ENCODE peak calls at places on chromosomes 3 and 15, in nine cellular contexts. I is psoas muscle; Q is endodermal cell; C is HFFc6; M is activated gamma-delta T cell treated with anti-CD3 and anti-CD28 coated beads, Interleukin-2, amount 50 U/mL, for 16 hours; V is stimulated activated CD4-positive, alpha-beta T cell treated with anti-CD3 and anti-CD28 coated beads, Interleukin-4, amount 100 ng/mL, for 24 hours; E is neural crest cell; B is NCI-H345; P is NCI-H1417. W is an unnamed sample.

GRCh38 chr3:17013571-17013970 is 128.8 kb downstream of the PLCL2 start:
- DNase-seq in V (no peak), Q (no peak), I (no peak), P (no peak), M (no peak), E (no peak), B (no peak), C (no peak), W (no peak)

GRCh38 chr3:46113608-46114007 is 86.3 kb upstream of the XCR1 start:
- DNase-seq in P (no peak), Q (no peak), B (no peak), M (no peak), C (no peak), V (no peak), I (no peak), E (no peak), W (no peak)

GRCh38 chr15:101439920-101440319 is 49.6 kb downstream of the PCSK6 start:
- DNase-seq in E (no peak), M (no peak), P (no peak), Q (no peak), I (no peak), C (peak), V (no peak), B (no peak), W (peak)

GRCh38 chr3:13839766-13840340 is 40.0 kb downstream of the WNT7A start:
- DNase-seq in Q (no peak), M (no peak), E (no peak), C (no peak), P (no peak), I (no peak), B (no peak), V (no peak), W (no peak)

GRCh38 chr3:29772436-29772835 is 491.6 kb downstream of the RBMS3 start:
- DNase-seq in M (no peak), V (no peak), P (no peak), I (no peak), E (no peak), C (no peak), B (no peak), Q (no peak), W (no peak)

GRCh38 chr3:45693941-45694521 is 4.8 kb downstream of the SACM1L start:
- DNase-seq in I (no peak), C (no peak), V (peak), E (no peak), B (no peak), Q (no peak), P (no peak), M (peak), W (no peak)

GRCh38 chr3:79003994-79004393 is 763.8 kb downstream of the ROBO1 start:
- DNase-seq in Q (no peak), M (no peak), P (no peak), I (no peak), V (no peak), C (no peak), B (no peak), E (no peak), W (no peak)

GRCh38 chr3:176037636-176038035 is 1159.6 kb downstream of the TBL1XR1 start:
- DNase-seq in M (no peak), I (no peak), B (no peak), P (no peak), V (no peak), Q (no peak), E (no peak), C (no peak), W (no peak)

GRCh38 chr15:96421211-96421610 is 90.7 kb downstream of the NR2F2 start:
- DNase-seq in P (no peak), Q (no peak), C (peak), B (no peak), V (no peak), M (no peak), I (no peak), E (no peak), W (no peak)

GRCh38 chr3:160616721-160617120 is 51.4 kb upstream of the KPNA4 start:
- DNase-seq in M (no peak), B (no peak), E (no peak), V (no peak), C (peak), Q (no peak), P (no peak), I (no peak), W (peak)

GRCh38 chr15:80569656-80570055 is 125.5 kb upstream of the ABHD17C start:
- DNase-seq in V (no peak), B (no peak), Q (peak), I (no peak), P (no peak), E (no peak), M (no peak), C (no peak), W (no peak)

GRCh38 chr15:90126457-90127435 is 24.5 kb upstream of the IDH2 start:
- DNase-seq in M (no peak), V (no peak), I (peak), E (no peak), P (peak), Q (peak), C (no peak), B (no peak), W (no peak)

W was measured in AG08395.